ENCODE peak calls at places on chromosomes 1 and 21, in four cellular contexts. One of them, this sample, is unnamed.

GRCh38 chr1:244953865-244954264 is 89.5 kb upstream of the HNRNPU start:
- DNase-seq in kidney: no peak
- DNase-seq in fibroblast of lung: no peak
- DNase-seq in activated B cell treated with CpG ODN at 0.5 μM for 24 hours: no peak
- DNase-seq in this sample: no peak

GRCh38 chr21:15735409-15735808 is 5.6 kb downstream of the USP25 start:
- DNase-seq in kidney: no peak
- DNase-seq in fibroblast of lung: no peak
- DNase-seq in activated B cell treated with CpG ODN at 0.5 μM for 24 hours: no peak
- DNase-seq in this sample: peak

GRCh38 chr1:241715956-241716355 is 63.9 kb downstream of the WDR64 start:
- DNase-seq in fibroblast of lung: peak
- DNase-seq in activated B cell treated with CpG ODN at 0.5 μM for 24 hours: no peak
- DNase-seq in kidney: no peak
- DNase-seq in this sample: peak

GRCh38 chr1:76285578-76286135 is 211.1 kb downstream of the ST6GALNAC3 start:
- DNase-seq in activated B cell treated with CpG ODN at 0.5 μM for 24 hours: no peak
- DNase-seq in kidney: no peak
- DNase-seq in fibroblast of lung: no peak
- DNase-seq in this sample: no peak

GRCh38 chr1:151443846-151444790 is 15.2 kb downstream of the POGZ start:
- DNase-seq in fibroblast of lung: peak
- DNase-seq in activated B cell treated with CpG ODN at 0.5 μM for 24 hours: no peak
- DNase-seq in kidney: no peak
- DNase-seq in this sample: peak

GRCh38 chr1:218930879-218931278 is 242.8 kb upstream of the LYPLAL1 start:
- DNase-seq in activated B cell treated with CpG ODN at 0.5 μM for 24 hours: no peak
- DNase-seq in fibroblast of lung: peak
- DNase-seq in kidney: no peak
- DNase-seq in this sample: no peak

GRCh38 chr1:204288061-204288588 is 71.6 kb downstream of the PLEKHA6 start:
- DNase-seq in activated B cell treated with CpG ODN at 0.5 μM for 24 hours: no peak
- DNase-seq in fibroblast of lung: no peak
- DNase-seq in kidney: peak
- DNase-seq in this sample: peak

GRCh38 chr1:178931843-178932551 is 61.1 kb upstream of the ANGPTL1 start:
- DNase-seq in kidney: peak
- DNase-seq in activated B cell treated with CpG ODN at 0.5 μM for 24 hours: no peak
- DNase-seq in fibroblast of lung: peak
- DNase-seq in this sample: peak

GRCh38 chr1:65330021-65330420 is 20.7 kb downstream of the DNAJC6 start:
- DNase-seq in activated B cell treated with CpG ODN at 0.5 μM for 24 hours: no peak
- DNase-seq in fibroblast of lung: no peak
- DNase-seq in kidney: no peak
- DNase-seq in this sample: no peak

GRCh38 chr1:203702130-203702577 is 62.8 kb upstream of the LAX1 start:
- DNase-seq in kidney: no peak
- DNase-seq in activated B cell treated with CpG ODN at 0.5 μM for 24 hours: peak
- DNase-seq in fibroblast of lung: peak
- DNase-seq in this sample: peak

GRCh38 chr1:119011706-119012105 is 23.6 kb upstream of the TBX15 start:
- DNase-seq in kidney: no peak
- DNase-seq in fibroblast of lung: no peak
- DNase-seq in activated B cell treated with CpG ODN at 0.5 μM for 24 hours: no peak
- DNase-seq in this sample: no peak

GRCh38 chr1:44354268-44354839 is 703 bp downstream of the ERI3 start:
- DNase-seq in activated B cell treated with CpG ODN at 0.5 μM for 24 hours: no peak
- DNase-seq in kidney: no peak
- DNase-seq in fibroblast of lung: peak
- DNase-seq in this sample: no peak

GRCh38 chr1:162412002-162412401 is at the start of gene SH2D1B:
- DNase-seq in activated B cell treated with CpG ODN at 0.5 μM for 24 hours: no peak
- DNase-seq in fibroblast of lung: no peak
- DNase-seq in kidney: no peak
- DNase-seq in this sample: no peak

GRCh38 chr1:102776074-102776473 is 332.2 kb downstream of the COL11A1 start:
- DNase-seq in kidney: no peak
- DNase-seq in fibroblast of lung: no peak
- DNase-seq in activated B cell treated with CpG ODN at 0.5 μM for 24 hours: no peak
- DNase-seq in this sample: no peak

GRCh38 chr1:202599669-202600431 is 110.4 kb downstream of the SYT2 start:
- DNase-seq in activated B cell treated with CpG ODN at 0.5 μM for 24 hours: no peak
- DNase-seq in kidney: peak
- DNase-seq in fibroblast of lung: peak
- DNase-seq in this sample: peak

GRCh38 chr21:15564907-15565306 is 164.9 kb upstream of the USP25 start:
- DNase-seq in fibroblast of lung: no peak
- DNase-seq in kidney: no peak
- DNase-seq in activated B cell treated with CpG ODN at 0.5 μM for 24 hours: no peak
- DNase-seq in this sample: no peak

GRCh38 chr1:46302091-46303037 is 1.1 kb downstream of the LRRC41 start:
- DNase-seq in kidney: peak
- DNase-seq in fibroblast of lung: peak
- DNase-seq in activated B cell treated with CpG ODN at 0.5 μM for 24 hours: peak
- DNase-seq in this sample: peak

GRCh38 chr1:222054416-222054815 is 312.5 kb upstream of the DUSP10 start:
- DNase-seq in kidney: no peak
- DNase-seq in fibroblast of lung: no peak
- DNase-seq in activated B cell treated with CpG ODN at 0.5 μM for 24 hours: no peak
- DNase-seq in this sample: no peak

GRCh38 chr1:100834779-100835645 is 59.6 kb downstream of the EXTL2 start:
- DNase-seq in fibroblast of lung: peak
- DNase-seq in kidney: no peak
- DNase-seq in activated B cell treated with CpG ODN at 0.5 μM for 24 hours: no peak
- DNase-seq in this sample: peak

GRCh38 chr1:11886986-11887665 is 28.4 kb upstream of the NPPB start:
- DNase-seq in activated B cell treated with CpG ODN at 0.5 μM for 24 hours: no peak
- DNase-seq in kidney: no peak
- DNase-seq in fibroblast of lung: no peak
- DNase-seq in this sample: no peak

GRCh38 chr21:38354231-38354630 is 97.4 kb downstream of the KCNJ15 start:
- DNase-seq in activated B cell treated with CpG ODN at 0.5 μM for 24 hours: no peak
- DNase-seq in fibroblast of lung: no peak
- DNase-seq in kidney: no peak
- DNase-seq in this sample: no peak

GRCh38 chr1:107140703-107141490 is at the start of gene NTNG1:
- DNase-seq in kidney: peak
- DNase-seq in fibroblast of lung: no peak
- DNase-seq in activated B cell treated with CpG ODN at 0.5 μM for 24 hours: peak
- DNase-seq in this sample: peak

GRCh38 chr1:6470132-6471085 is 4.4 kb upstream of the TNFRSF25 start:
- DNase-seq in kidney: peak
- DNase-seq in fibroblast of lung: no peak
- DNase-seq in activated B cell treated with CpG ODN at 0.5 μM for 24 hours: no peak
- DNase-seq in this sample: no peak

GRCh38 chr1:106727171-106727570 is 329.3 kb upstream of the PRMT6 start:
- DNase-seq in fibroblast of lung: no peak
- DNase-seq in activated B cell treated with CpG ODN at 0.5 μM for 24 hours: no peak
- DNase-seq in kidney: no peak
- DNase-seq in this sample: peak